ENCODE peak calls at places on chromosomes 6 and 20, in eight cellular contexts. N is ascending aorta, D is endothelial cell, Y is left lung, C is lower lobe of right lung, H is A673, V is mammary epithelial cell, O is astrocyte of the spinal cord. B is an unnamed sample.

GRCh38 chr20:19885981-19886665 is 128.1 kb downstream of the RIN2 start:
- DNase-seq in N (peak), D (peak), Y (no peak), C (peak), H (peak), V (peak), O (no peak), B (peak)

GRCh38 chr6:159819932-159820640 is 20.0 kb downstream of the PNLDC1 start:
- DNase-seq in N (no peak), D (no peak), Y (no peak), C (peak), H (no peak), V (no peak), O (no peak), B (no peak)

GRCh38 chr6:83442752-83443151 is 11.9 kb upstream of the ME1 start:
- DNase-seq in N (no peak), D (no peak), Y (no peak), C (no peak), H (peak), V (peak), O (peak), B (no peak)

GRCh38 chr6:7974932-7975763 is 64.6 kb upstream of the TXNDC5 start:
- DNase-seq in N (peak), D (no peak), Y (no peak), C (peak), H (no peak), V (peak), O (peak), B (peak)

GRCh38 chr6:93468291-93468690 is 48.9 kb upstream of the EPHA7 start:
- DNase-seq in N (no peak), D (peak), Y (no peak), C (no peak), H (peak), V (no peak), O (peak), B (no peak)

GRCh38 chr20:48697845-48698491 is 129.8 kb downstream of the PREX1 start:
- DNase-seq in N (peak), D (no peak), Y (peak), C (peak), H (peak), V (peak), O (peak), B (peak)

GRCh38 chr6:3259491-3259958 is 778 bp downstream of the PSMG4 start:
- DNase-seq in N (no peak), D (peak), Y (no peak), C (no peak), H (peak), V (peak), O (peak), B (peak)

GRCh38 chr20:22653641-22654040 is 69.3 kb upstream of the FOXA2 start:
- DNase-seq in N (no peak), D (no peak), Y (peak), C (no peak), H (no peak), V (no peak), O (no peak), B (no peak)

GRCh38 chr6:110044093-110044492 is 66.0 kb downstream of the GPR6 start:
- DNase-seq in N (no peak), D (peak), Y (no peak), C (no peak), H (no peak), V (peak), O (no peak), B (no peak)

GRCh38 chr6:44278774-44279697 is 8.8 kb downstream of the TMEM151B start:
- DNase-seq in N (no peak), D (no peak), Y (no peak), C (no peak), H (peak), V (no peak), O (no peak), B (no peak)

GRCh38 chr20:3795511-3796468 is at the start of gene CDC25B:
- DNase-seq in N (peak), D (peak), Y (peak), C (peak), H (peak), V (peak), O (peak), B (peak)

GRCh38 chr6:43917878-43918382 is 147.9 kb downstream of the VEGFA start:
- DNase-seq in N (no peak), D (no peak), Y (no peak), C (peak), H (no peak), V (peak), O (peak), B (no peak)

GRCh38 chr6:162962093-162962492 is 234.3 kb downstream of the PACRG start:
- DNase-seq in N (no peak), D (no peak), Y (no peak), C (no peak), H (no peak), V (no peak), O (peak), B (no peak)

GRCh38 chr6:53112871-53113270 is 35.8 kb downstream of the GCM1 start:
- DNase-seq in N (no peak), D (no peak), Y (no peak), C (no peak), H (no peak), V (peak), O (no peak), B (no peak)

GRCh38 chr6:28336284-28337024 is 506 bp upstream of the ZSCAN31 start:
- DNase-seq in N (no peak), D (no peak), Y (no peak), C (no peak), H (peak), V (no peak), O (peak), B (peak)

GRCh38 chr20:29878281-29878741 is 1379.2 kb upstream of the DEFB115 start:
- DNase-seq in N (no peak), D (no peak), Y (peak), C (peak), H (no peak), V (no peak), O (no peak), B (peak)

GRCh38 chr6:32081676-32082075 is 27.5 kb downstream of the TNXB start:
- DNase-seq in N (no peak), D (no peak), Y (no peak), C (no peak), H (no peak), V (no peak), O (no peak), B (no peak)

GRCh38 chr6:39980839-39981580 is 46.7 kb upstream of the MOCS1 start:
- DNase-seq in N (no peak), D (peak), Y (no peak), C (no peak), H (peak), V (peak), O (peak), B (peak)

GRCh38 chr20:14055127-14055742 is 59.9 kb downstream of the MACROD2 start:
- DNase-seq in N (no peak), D (peak), Y (no peak), C (no peak), H (peak), V (peak), O (peak), B (no peak)

GRCh38 chr20:46520976-46521579 is 7.7 kb upstream of the ZNF334 start:
- DNase-seq in N (no peak), D (peak), Y (no peak), C (peak), H (peak), V (peak), O (peak), B (peak)

GRCh38 chr6:92201618-92202017 is 1217.7 kb downstream of the EPHA7 start:
- DNase-seq in N (no peak), D (no peak), Y (no peak), C (no peak), H (no peak), V (no peak), O (peak), B (no peak)

GRCh38 chr6:13355043-13355945 is 27.0 kb upstream of the TBC1D7 start:
- DNase-seq in N (no peak), D (no peak), Y (no peak), C (no peak), H (no peak), V (peak), O (peak), B (no peak)

GRCh38 chr20:13261460-13262301 is 40.6 kb downstream of the ISM1 start:
- DNase-seq in N (no peak), D (peak), Y (no peak), C (peak), H (peak), V (peak), O (peak), B (peak)

GRCh38 chr20:14860410-14860814 is 523.0 kb upstream of the FLRT3 start:
- DNase-seq in N (no peak), D (no peak), Y (peak), C (no peak), H (no peak), V (no peak), O (no peak), B (peak)

GRCh38 chr6:35776364-35777215 is at the start of gene CLPSL2:
- DNase-seq in N (no peak), D (no peak), Y (peak), C (no peak), H (no peak), V (no peak), O (no peak), B (peak)

GRCh38 chr6:47934023-47934422 is 152.2 kb downstream of the OPN5 start:
- DNase-seq in N (no peak), D (peak), Y (no peak), C (no peak), H (peak), V (no peak), O (no peak), B (no peak)

GRCh38 chr6:80210618-80211017 is 104.1 kb downstream of the BCKDHB start:
- DNase-seq in N (no peak), D (no peak), Y (no peak), C (no peak), H (no peak), V (no peak), O (peak), B (peak)

GRCh38 chr20:57698867-57699275 is 10.9 kb downstream of the PMEPA1 start:
- DNase-seq in N (no peak), D (no peak), Y (no peak), C (no peak), H (no peak), V (peak), O (no peak), B (no peak)

GRCh38 chr6:111717621-111718020 is 111.9 kb upstream of the TRAF3IP2 start:
- DNase-seq in N (peak), D (no peak), Y (no peak), C (no peak), H (no peak), V (no peak), O (no peak), B (no peak)

GRCh38 chr20:20017852-20018245 is 687 bp downstream of the NAA20 start:
- DNase-seq in N (no peak), D (no peak), Y (no peak), C (no peak), H (peak), V (peak), O (no peak), B (no peak)

GRCh38 chr6:11218827-11219826 is 13.3 kb downstream of the NEDD9 start:
- DNase-seq in N (no peak), D (peak), Y (no peak), C (peak), H (no peak), V (no peak), O (no peak), B (peak)

GRCh38 chr6:39891976-39892375 is 42.3 kb downstream of the MOCS1 start:
- DNase-seq in N (no peak), D (no peak), Y (no peak), C (no peak), H (no peak), V (no peak), O (no peak), B (no peak)

GRCh38 chr6:136598048-136598447 is 47.8 kb upstream of the MAP7 start:
- DNase-seq in N (no peak), D (no peak), Y (no peak), C (no peak), H (no peak), V (no peak), O (no peak), B (no peak)

GRCh38 chr6:3455490-3456394 is 1.1 kb downstream of the SLC22A23 start:
- DNase-seq in N (peak), D (peak), Y (peak), C (peak), H (no peak), V (peak), O (no peak), B (peak)

GRCh38 chr6:113644861-113645575 is 212.1 kb upstream of the MARCKS start:
- DNase-seq in N (no peak), D (no peak), Y (no peak), C (no peak), H (no peak), V (peak), O (peak), B (no peak)

DNA sequence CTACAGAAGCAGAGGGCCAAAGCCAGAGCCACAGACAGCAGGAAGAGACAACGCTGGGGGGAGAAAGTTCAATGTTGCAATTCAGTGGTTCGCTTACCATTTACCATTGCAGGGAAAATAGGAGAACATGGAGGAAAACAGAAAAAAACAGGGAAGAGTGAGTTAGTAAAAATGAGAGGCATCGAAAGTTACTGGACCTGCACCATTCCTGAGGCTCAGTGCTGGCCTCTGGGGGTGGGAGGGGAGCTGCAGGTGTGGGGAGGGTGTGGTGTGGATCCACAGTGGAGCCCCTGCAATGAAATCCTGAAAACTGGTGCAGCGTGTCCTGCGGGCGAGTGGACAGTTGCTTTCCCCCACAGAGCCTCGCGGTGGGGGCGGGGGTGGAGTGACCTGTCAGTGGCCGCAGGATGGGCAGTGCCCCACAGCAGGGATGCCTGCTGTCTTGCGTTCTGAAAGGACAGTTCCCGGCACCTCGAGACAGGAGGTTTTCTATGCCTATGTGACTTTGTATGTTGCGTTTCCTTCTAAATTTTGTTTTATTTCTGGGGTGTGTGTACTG is 5.7 kb downstream of the TMEM181 start:
- DNase-seq in N (peak), D (no peak), Y (no peak), C (no peak), H (no peak), V (no peak), O (no peak), B (no peak)
- TF ChIP-seq CTCF in N (no peak), D (no peak), Y (no peak), C (no peak), H (no peak), V (peak), O (peak), B (no peak)

DNA sequence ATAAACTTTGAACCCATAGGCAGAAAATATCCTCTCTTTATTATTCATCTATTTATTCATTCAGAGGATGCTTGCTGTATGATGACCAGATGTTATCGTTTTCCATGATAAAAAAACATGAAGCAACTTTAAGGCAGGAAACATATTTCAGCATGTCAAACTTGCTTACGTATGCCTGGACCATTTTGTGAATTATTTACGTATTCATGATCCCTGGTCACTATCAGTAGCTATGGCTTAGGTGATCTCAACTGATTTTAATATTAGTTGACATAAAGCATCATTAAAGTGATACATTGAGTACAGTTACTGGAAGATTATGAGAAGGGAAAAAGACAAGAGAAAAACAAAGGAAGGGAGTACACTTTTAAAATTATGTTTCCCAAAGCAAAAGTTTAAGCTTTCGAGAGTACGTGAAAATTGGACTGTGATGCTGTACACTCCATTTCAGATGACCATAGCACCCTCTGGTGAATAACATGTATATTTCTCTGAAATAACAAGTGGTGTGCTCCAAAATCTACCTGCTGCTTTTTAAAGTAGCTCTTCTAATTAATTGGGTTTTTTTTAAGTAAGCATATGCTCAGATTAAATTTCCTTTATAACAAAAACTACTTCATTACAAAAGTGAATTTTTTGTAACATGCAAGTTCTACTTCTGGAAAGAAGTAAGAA is 215.1 kb upstream of the HSF2 start:
- DNase-seq in N (no peak), D (no peak), Y (no peak), C (no peak), H (peak), V (peak), O (peak), B (no peak)
- TF ChIP-seq CTCF in N (peak), D (no peak), Y (no peak), C (peak), H (peak), V (peak), O (peak), B (peak)

GRCh38 chr20:9884061-9884460 is 45.2 kb upstream of the PAK5 start:
- DNase-seq in N (no peak), D (no peak), Y (no peak), C (no peak), H (peak), V (no peak), O (no peak), B (no peak)
- TF ChIP-seq CTCF in N (peak), D (no peak), Y (no peak), C (no peak), H (peak), V (peak), O (peak), B (no peak)

DNA sequence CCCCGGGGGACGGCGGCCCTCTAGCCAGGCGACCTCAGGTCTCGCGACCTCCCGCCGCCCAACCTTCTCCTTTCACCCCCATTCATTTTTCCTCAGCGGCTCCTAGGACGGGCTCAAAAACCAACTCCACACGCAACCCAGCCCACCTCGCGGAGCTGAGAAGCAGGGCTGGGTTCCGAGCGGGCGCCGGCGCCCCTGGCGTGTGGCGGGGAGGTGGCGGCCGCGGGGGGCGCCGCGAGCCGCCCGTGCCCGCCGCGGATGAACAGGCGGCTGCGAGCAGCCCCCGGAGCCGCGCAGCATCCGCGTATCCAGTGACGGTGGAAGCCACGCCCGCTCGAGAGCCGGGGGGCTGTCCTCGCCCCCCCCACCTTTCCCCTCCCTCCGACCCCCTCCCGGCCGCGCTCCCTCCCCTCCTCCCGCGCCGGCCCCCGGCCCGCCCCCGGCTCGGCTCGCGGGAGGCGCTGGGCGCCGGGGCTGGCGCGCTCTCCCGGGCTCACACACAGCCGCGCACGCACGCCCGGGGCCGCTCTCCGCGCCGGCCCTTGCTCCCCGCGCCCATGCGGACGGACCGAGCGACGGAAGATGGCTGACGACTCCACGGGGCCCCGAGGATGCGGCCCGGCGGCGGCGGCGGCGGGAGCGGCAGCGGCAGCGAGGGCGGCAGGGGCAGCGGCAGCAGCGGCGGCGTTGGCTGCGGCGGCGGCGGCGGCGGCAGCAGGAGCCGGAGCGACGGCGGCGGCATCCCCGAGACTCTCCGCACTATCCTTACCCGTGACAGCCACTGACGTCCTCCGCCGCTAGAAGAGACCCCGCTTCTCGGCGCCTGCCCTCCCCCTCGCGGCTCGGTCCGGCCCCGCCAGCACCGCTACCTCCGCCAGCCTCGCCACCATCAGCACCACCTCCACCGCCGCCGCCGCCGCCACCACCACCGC is at the start of gene SOBP:
- DNase-seq in N (peak), D (peak), Y (peak), C (peak), H (peak), V (peak), O (peak), B (peak)
- TF ChIP-seq CTCF in N (no peak), D (peak), Y (no peak), C (no peak), H (no peak), V (no peak), O (no peak), B (no peak)

GRCh38 chr20:34367155-34367554 is 4.1 kb downstream of the ITCH start:
- DNase-seq in N (no peak), D (no peak), Y (no peak), C (no peak), H (no peak), V (no peak), O (no peak), B (no peak)
- TF ChIP-seq CTCF in N (no peak), D (no peak), Y (no peak), C (no peak), H (no peak), V (no peak), O (no peak), B (no peak)

DNA sequence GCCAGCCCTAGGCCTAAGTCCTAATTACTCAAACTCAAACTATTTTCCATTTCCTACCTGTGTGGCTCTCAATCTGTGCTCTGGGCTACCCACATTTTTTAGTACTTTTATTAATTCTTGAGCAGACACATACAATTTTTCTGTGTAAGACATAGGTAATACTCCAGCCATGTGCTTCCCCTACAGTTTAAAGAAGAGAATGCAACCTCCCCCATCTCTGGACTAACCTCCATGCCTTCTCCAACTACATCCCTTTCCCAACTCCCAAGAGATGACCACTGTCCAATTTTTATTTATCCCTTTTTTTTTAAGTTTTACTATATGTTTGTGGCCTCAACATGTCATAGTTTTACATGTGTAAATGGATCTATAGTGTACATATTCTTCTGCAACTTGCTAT is 5.8 kb downstream of the HMGN4 start:
- DNase-seq in N (no peak), D (no peak), Y (no peak), C (no peak), H (no peak), V (no peak), O (no peak), B (no peak)
- TF ChIP-seq CTCF in N (peak), D (no peak), Y (peak), C (peak), H (peak), V (peak), O (peak), B (no peak)

GRCh38 chr6:141077355-141078333 is 1055.1 kb upstream of the GJE1 start:
- DNase-seq in N (no peak), D (peak), Y (no peak), C (no peak), H (peak), V (peak), O (no peak), B (no peak)
- TF ChIP-seq CTCF in N (no peak), D (no peak), Y (no peak), C (no peak), H (peak), V (peak), O (peak), B (no peak)